ENCODE peak calls at places on chromosomes 3 and 15, in seven cellular contexts. B is DMS153; C is stimulated activated naive B cell treated with anti-CD40 and anti-IgM and Interleukin-4, amounts not matched to agents 10 μg/mL and 1 μg/mL and 100 μg/mL, for 72 hours; I is activated T-helper 1 cell treated with anti-CD3 and anti-CD28 coated beads, Interleukin-12 subunit alpha, Interleukin-12 subunit beta, Interleukin-2, Interleukin-4 antibody, amounts not matched to agents 30 ng/mL and 10 ng/mL and 1 ng/mL, durations not matched to agents 14 hours and 24 hours and 36 hours; E is activated CD4-positive, CD25-positive, alpha-beta regulatory T cell; G is MCF 10A; H is stimulated activated CD8-positive, alpha-beta memory T cell treated with anti-CD3 and anti-CD28 coated beads, Interleukin-7, amount 100 ng/mL, for 1 hour. T is an unnamed sample.

GRCh38 chr15:59247364-59247763 is 40.7 kb downstream of the LDHAL6B start:
- DNase-seq in G (peak), I (peak), C (peak), E (no peak), B (peak), H (peak), T (no peak)

GRCh38 chr3:66665021-66665695 is 164.3 kb upstream of the LRIG1 start:
- DNase-seq in I (no peak), C (no peak), E (no peak), B (no peak), H (no peak), G (no peak), T (no peak)

GRCh38 chr3:79211588-79212359 is 556.0 kb downstream of the ROBO1 start:
- DNase-seq in C (no peak), E (no peak), G (no peak), B (no peak), I (no peak), H (no peak), T (no peak)

GRCh38 chr3:53941174-53941573 is 49.5 kb upstream of the SELENOK start:
- DNase-seq in C (no peak), B (no peak), G (peak), I (no peak), H (no peak), E (no peak), T (no peak)

GRCh38 chr3:128794788-128795649 is 69.0 kb downstream of the RAB7A start:
- DNase-seq in B (peak), G (peak), I (peak), E (peak), H (peak), C (peak), T (no peak)

GRCh38 chr3:27577504-27577903 is 93.3 kb upstream of the SLC4A7 start:
- DNase-seq in E (no peak), H (no peak), C (no peak), G (no peak), B (no peak), I (no peak), T (no peak)

GRCh38 chr15:77024273-77025065 is 29.5 kb downstream of the PSTPIP1 start:
- DNase-seq in G (peak), H (peak), C (no peak), E (peak), B (no peak), I (peak), T (no peak)

GRCh38 chr3:55481067-55481917 is 5.8 kb downstream of the WNT5A start:
- DNase-seq in B (no peak), I (no peak), G (no peak), E (no peak), C (no peak), H (no peak), T (no peak)

GRCh38 chr3:35641920-35642532 is 2.7 kb downstream of the ARPP21 start:
- DNase-seq in G (no peak), H (no peak), B (no peak), I (no peak), E (no peak), C (no peak), T (no peak)

GRCh38 chr15:62603757-62604156 is 438.7 kb upstream of the C2CD4B start:
- DNase-seq in C (no peak), E (no peak), I (no peak), G (peak), H (no peak), B (no peak), T (no peak)

GRCh38 chr3:195911946-195912270 is 3.6 kb upstream of the TNK2 start:
- DNase-seq in H (no peak), E (no peak), G (peak), C (no peak), B (no peak), I (no peak), T (no peak)

GRCh38 chr3:151203053-151203420 is at the start of gene GPR171:
- DNase-seq in C (peak), H (peak), I (peak), B (no peak), E (peak), G (no peak), T (no peak)

GRCh38 chr3:105195260-105195659 is 171.4 kb upstream of the ALCAM start:
- DNase-seq in G (peak), I (no peak), H (no peak), E (no peak), C (no peak), B (no peak), T (no peak)

GRCh38 chr15:29698030-29698701 is 124.1 kb downstream of the TJP1 start:
- DNase-seq in E (no peak), B (peak), I (no peak), H (no peak), G (peak), C (no peak), T (no peak)

GRCh38 chr15:74799255-74799842 is 13.3 kb upstream of the LMAN1L start:
- DNase-seq in C (no peak), E (no peak), H (no peak), I (no peak), G (no peak), B (no peak), T (no peak)

GRCh38 chr3:186075931-186076567 is 32.8 kb downstream of the ETV5 start:
- DNase-seq in C (no peak), I (no peak), G (no peak), H (no peak), B (no peak), E (no peak), T (no peak)

GRCh38 chr3:58994746-58995330 is 55.0 kb downstream of the CFAP20DC start:
- DNase-seq in C (peak), E (no peak), G (peak), B (no peak), I (peak), H (no peak), T (no peak)

GRCh38 chr3:134136604-134137003 is 106.9 kb upstream of the SLCO2A1 start:
- DNase-seq in E (no peak), I (no peak), G (no peak), B (no peak), C (no peak), H (no peak), T (no peak)

GRCh38 chr15:75666823-75667501 is 19.2 kb downstream of the SNX33 start:
- DNase-seq in B (no peak), G (peak), C (no peak), E (no peak), H (no peak), I (no peak), T (peak)